ENCODE peak calls at places on chromosomes 11 and 22, in four cellular contexts. Q is K562, L is IMR-90, Z is GM12878. A is an unnamed sample.

GRCh38 chr22:23121026-23121823 is 20.6 kb downstream of the RSPH14 start:
- DNase-seq in Z (no peak), Q (no peak), L (peak), A (no peak)

GRCh38 chr11:94032066-94032465 is 10.9 kb downstream of the HEPHL1 start:
- DNase-seq in L (no peak), Z (no peak), Q (no peak), A (no peak)

GRCh38 chr11:74559110-74559933 is 33.1 kb upstream of the POLD3 start:
- DNase-seq in L (peak), Q (no peak), Z (no peak), A (peak)

GRCh38 chr11:100830978-100831732 is 144.1 kb downstream of the ARHGAP42 start:
- DNase-seq in Q (no peak), L (peak), Z (no peak), A (peak)

GRCh38 chr11:78327945-78328344 is 89.7 kb downstream of the GAB2 start:
- DNase-seq in Z (no peak), L (no peak), Q (no peak), A (no peak)

GRCh38 chr11:720642-721346 is 14.8 kb downstream of the EPS8L2 start:
- DNase-seq in Z (no peak), Q (peak), L (peak), A (no peak)

GRCh38 chr22:28547132-28547842 is 132.4 kb downstream of the TTC28 start:
- DNase-seq in Z (no peak), L (peak), Q (no peak), A (no peak)

GRCh38 chr22:28006271-28006670 is 87.2 kb upstream of the PITPNB start:
- DNase-seq in L (peak), Q (no peak), Z (no peak), A (no peak)

GRCh38 chr11:31246451-31247165 is 122.9 kb downstream of the DCDC1 start:
- DNase-seq in L (peak), Q (no peak), Z (no peak), A (no peak)

GRCh38 chr11:72249961-72250360 is 6.0 kb upstream of the PHOX2A start:
- DNase-seq in Q (no peak), L (no peak), Z (no peak), A (no peak)

GRCh38 chr22:48245119-48245485 is 1482.7 kb downstream of the TBC1D22A start:
- DNase-seq in L (no peak), Z (no peak), Q (no peak), A (no peak)

GRCh38 chr11:12232160-12232559 is 121.8 kb downstream of the MICAL2 start:
- DNase-seq in Q (no peak), Z (no peak), L (peak), A (no peak)

GRCh38 chr22:38872831-38873248 is 824 bp upstream of the CBX6 start:
- DNase-seq in Z (no peak), L (peak), Q (peak), A (peak)

GRCh38 chr11:45662665-45663485 is 2.5 kb downstream of the CHST1 start:
- DNase-seq in Q (peak), L (peak), Z (no peak), A (peak)

GRCh38 chr11:10305262-10305963 is 540 bp downstream of the ADM start:
- DNase-seq in Q (peak), Z (no peak), L (peak), A (no peak)

GRCh38 chr22:16917144-16918003 is 90.6 kb downstream of the GAB4 start:
- DNase-seq in Z (peak), L (peak), Q (peak), A (peak)
- TF ChIP-seq FOS in Z (no peak), L (no peak), Q (no peak), A (no peak)

DNA sequence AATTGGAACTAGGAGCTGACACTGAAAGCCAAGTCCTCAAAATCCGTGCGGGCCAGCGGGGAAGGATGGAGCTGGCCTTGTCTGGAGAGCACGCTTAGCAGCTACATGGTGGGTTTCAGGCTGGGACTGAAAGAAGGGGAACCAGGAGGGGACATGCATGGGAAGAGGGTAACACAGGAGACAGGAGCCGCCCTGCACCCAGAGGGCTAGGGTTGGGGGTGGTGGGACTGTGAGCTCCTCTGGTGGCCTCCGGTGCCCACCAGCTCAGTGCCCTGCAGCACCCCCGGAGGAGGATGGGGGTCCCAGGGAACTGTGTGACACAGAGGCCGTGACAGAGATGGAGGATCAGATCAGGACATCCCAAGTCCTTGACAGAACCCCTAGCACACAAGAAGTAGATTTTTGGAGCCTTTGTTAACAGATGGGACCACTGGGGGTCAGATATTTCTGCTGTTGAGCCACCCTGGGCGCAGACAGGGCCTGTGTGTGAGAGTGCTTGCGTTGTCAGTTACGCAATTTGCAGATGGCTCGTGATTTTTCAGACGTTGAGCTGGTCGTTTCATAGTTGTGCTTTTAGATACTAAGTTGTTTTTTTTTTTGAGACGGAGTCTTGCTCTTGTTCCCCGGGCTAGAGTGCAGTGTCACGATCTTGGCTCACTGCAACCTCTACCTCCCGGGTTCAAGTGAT is 21.3 kb upstream of the GRAMD4 start:
- DNase-seq in Z (no peak), Q (peak), L (peak), A (no peak)
- H3K9ac ChIP-seq in Z (no peak), Q (no peak), L (no peak), A (no peak)

DNA sequence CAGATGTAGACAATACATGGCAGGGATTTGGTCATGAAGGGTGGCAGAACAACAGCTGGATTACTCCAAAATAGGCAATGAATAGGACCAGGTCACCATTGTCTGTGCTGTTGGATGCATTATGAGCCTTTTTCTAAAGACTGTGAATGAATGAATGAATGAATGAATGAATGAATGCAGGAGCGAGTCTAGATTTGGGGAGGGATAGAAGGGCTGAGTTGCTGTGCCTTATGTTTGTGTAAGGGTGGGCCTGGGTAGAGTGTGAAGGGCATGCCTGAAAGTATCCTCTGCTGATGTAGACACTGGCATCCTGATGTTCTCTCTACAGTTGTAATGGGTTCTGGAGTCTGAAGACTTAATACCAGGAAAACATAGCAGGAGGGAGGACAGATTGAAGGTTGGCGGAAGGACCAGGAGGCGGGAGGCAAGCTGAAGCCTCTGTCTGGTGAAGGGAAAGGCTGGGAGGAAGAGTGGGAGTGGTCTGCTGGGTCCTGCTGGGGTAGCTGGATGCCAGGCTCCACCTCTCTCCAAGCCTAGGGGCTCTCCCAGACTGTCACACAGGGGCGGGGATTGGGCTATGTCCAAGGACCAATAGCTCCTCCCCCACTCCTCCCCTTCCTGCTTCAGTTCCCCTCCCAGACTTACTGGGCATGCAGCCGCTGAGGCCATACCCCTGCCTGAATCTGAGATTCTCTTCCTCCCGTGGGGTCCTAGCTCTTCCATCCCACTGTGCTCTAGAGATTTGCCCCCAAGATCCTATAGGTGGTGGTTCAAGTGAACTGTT is 4.8 kb downstream of the TRIM3 start:
- DNase-seq in Z (peak), L (peak), Q (peak), A (peak)
- TF ChIP-seq POLR2A in Z (peak), L (no peak), Q (peak), A (peak)

DNA sequence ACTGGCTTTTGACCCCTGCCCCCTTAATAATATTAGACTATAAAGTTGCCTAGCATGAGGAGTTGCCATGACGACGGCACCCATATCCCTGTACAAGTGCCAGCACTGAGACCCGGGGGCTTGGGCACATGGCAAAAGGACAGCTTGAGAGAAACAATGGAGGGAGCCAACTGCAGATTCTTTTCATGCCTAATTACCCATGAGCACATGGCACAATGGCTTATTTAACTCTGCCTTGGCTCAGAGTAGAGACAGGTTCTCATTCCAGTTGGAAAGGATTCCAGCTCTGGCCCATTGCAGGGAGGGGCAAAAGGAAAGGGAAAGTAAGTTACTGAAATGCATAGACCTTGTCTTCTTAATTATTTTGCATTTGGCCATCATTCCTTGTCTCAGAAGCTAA is 261.2 kb upstream of the UBASH3B start:
- DNase-seq in Q (no peak), L (no peak), Z (no peak), A (no peak)
- TF ChIP-seq FOS in Q (no peak), L (no peak), Z (no peak), A (no peak)

DNA sequence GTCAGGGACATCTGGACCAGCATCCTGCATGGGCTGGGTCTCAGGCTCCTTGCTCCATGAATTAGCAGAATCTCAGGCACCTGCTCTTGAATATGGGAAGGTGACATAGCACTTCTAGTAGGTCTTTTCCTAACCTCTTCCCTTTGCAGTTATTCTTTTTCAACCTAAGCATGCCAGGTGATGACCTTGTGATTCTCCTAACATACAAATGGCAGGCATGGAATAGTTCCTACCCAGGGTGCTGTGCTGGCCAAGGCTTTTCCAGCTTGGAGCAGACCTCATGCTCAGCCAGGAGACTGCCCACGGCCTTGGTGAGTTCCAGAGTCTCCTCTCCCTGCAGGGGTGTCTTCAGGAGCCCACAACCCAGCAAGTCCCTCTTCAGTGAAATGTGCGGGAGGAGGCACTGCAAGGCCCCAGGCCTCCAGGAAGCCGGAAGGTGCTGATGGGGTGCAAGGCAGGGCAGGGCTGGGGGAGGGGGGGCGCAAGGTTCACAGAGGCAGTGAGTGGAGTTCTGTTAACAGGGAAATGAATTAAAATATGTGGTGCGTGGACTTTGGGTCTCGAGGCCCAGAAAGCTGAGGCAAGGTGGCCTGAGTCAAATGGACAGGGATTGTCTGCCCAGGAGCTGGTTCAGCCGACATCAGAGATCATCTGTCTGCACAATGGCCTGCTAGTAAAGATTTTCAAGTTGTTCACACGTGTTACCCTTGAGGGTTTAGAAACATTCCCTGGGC is 75.9 kb upstream of the SEPTIN5 start:
- DNase-seq in Z (no peak), Q (no peak), L (no peak), A (no peak)
- H3K9ac ChIP-seq in Z (no peak), Q (peak), L (no peak), A (no peak)

DNA sequence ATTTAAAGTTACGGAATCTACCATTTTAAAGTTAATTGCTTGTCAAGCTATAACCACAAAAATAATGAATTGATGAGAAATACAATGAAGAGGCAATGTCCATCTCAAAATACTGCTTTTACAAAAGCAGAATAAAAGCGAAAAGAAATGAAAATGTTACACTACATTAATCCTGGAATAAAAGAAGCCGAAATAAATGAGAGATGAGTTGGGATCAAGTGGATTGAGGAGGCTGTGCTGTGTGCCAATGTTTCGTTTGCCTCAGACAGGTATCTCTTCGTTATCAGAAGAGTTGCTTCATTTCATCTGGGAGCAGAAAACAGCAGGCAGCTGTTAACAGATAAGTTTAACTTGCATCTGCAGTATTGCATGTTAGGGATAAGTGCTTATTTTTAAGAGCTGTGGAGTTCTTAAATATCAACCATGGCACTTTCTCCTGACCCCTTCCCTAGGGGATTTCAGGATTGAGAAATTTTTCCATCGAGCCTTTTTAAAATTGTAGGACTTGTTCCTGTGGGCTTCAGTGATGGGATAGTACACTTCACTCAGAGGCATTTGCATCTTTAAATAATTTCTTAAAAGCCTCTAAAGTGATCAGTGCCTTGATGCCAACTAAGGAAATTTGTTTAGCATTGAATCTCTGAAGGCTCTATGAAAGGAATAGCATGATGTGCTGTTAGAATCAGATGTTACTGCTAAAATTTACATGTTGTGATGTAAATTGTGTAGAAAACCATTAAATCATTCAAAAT is 4.2 kb downstream of the MALAT1 start:
- DNase-seq in Z (no peak), L (peak), Q (peak), A (peak)
- TF ChIP-seq POLR2A in Z (peak), L (no peak), Q (peak), A (peak)

GRCh38 chr22:36860017-36860416 is 789 bp upstream of the NCF4 start:
- DNase-seq in L (no peak), Q (no peak), Z (no peak), A (no peak)

GRCh38 chr22:36858966-36859365 is 1.8 kb upstream of the NCF4 start:
- DNase-seq in Q (no peak), Z (no peak), L (no peak), A (no peak)

GRCh38 chr22:36860438-36860820 is 377 bp upstream of the NCF4 start:
- DNase-seq in Q (no peak), Z (no peak), L (no peak), A (no peak)

GRCh38 chr22:36862251-36863242 is 1.7 kb downstream of the NCF4 start:
- DNase-seq in Z (peak), Q (no peak), L (no peak), A (no peak)

GRCh38 chr22:36860821-36861659 is at the start of gene NCF4:
- DNase-seq in Z (peak), Q (no peak), L (no peak), A (no peak)
- TF ChIP-seq FOS in Z (no peak), Q (no peak), L (no peak), A (no peak)

GRCh38 chr22:35400335-35400680 is 368 bp downstream of the MCM5 start:
- DNase-seq in Q (peak), L (no peak), Z (no peak), A (no peak)

GRCh38 chr22:35403356-35403755 is 3.4 kb downstream of the MCM5 start:
- DNase-seq in Z (no peak), Q (no peak), L (no peak), A (no peak)

GRCh38 chr22:35399678-35400334 is at the start of gene MCM5:
- DNase-seq in L (peak), Q (peak), Z (peak), A (peak)

GRCh38 chr22:35404176-35404575 is 4.2 kb downstream of the MCM5 start:
- DNase-seq in Q (no peak), Z (no peak), L (no peak), A (no peak)

DNA sequence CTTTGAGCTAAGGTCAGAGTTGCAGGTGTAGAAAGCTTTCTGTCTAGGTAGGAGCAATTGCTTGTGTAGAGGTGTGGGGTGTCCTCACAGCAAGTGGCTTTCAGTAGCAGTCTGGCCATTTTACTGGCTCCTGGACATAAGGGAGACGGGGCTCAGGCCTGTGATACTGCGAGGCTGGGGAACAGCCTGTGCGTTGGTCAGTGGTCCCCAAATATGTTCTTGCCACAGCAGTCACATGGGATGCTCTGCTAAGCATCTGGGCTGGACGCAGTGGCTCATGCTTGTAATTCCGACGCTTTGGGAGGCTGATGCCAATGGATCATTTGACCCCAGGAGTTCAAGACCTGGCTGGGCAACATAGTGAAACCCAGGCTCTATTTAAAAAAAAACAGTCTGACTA is 1.9 kb downstream of the MCM5 start:
- DNase-seq in L (no peak), Z (no peak), Q (no peak), A (no peak)
- H3K9ac ChIP-seq in L (no peak), Z (peak), Q (peak), A (no peak)

GRCh38 chr11:8665222-8665621 is 17.2 kb downstream of the TRIM66 start:
- DNase-seq in Z (no peak), Q (no peak), L (no peak), A (no peak)
- TF ChIP-seq POLR2A in Z (no peak), Q (no peak), L (no peak), A (no peak)

A was measured in endothelial cell of umbilical vein.